ENCODE peak calls at places on chromosomes 11 and 22, in nine cellular contexts. K is substantia nigra; H is T-helper 2 cell; R is Caki2; G is activated CD8-positive, alpha-beta T cell treated with anti-CD3 and anti-CD28 coated beads for 36 hours; V is lung microvascular endothelial cell; M is HFFc6; F is GM13976; X is head of caudate nucleus. A is an unnamed sample.

GRCh38 chr22:40453676-40454075 is 83.3 kb downstream of the SGSM3 start:
- DNase-seq in H (no peak), V (peak), X (no peak), F (no peak), G (no peak), M (no peak), R (no peak), K (no peak), A (no peak)

GRCh38 chr11:118076754-118077281 is at the start of gene TMPRSS4:
- DNase-seq in F (no peak), G (no peak), X (no peak), V (no peak), K (no peak), H (no peak), M (no peak), R (no peak), A (no peak)

GRCh38 chr11:46431211-46431610 is 39.6 kb upstream of the CHRM4 start:
- DNase-seq in F (no peak), G (no peak), R (no peak), V (no peak), X (no peak), K (no peak), M (no peak), H (no peak), A (no peak)

GRCh38 chr22:40076702-40077645 is 82.2 kb downstream of the FAM83F start:
- DNase-seq in V (no peak), R (no peak), H (no peak), M (peak), X (no peak), G (no peak), F (no peak), K (no peak), A (no peak)

GRCh38 chr11:107508858-107509244 is 51.2 kb upstream of the CWF19L2 start:
- DNase-seq in K (no peak), V (no peak), X (no peak), M (no peak), G (no peak), R (no peak), H (no peak), F (no peak), A (no peak)

GRCh38 chr22:42180349-42180842 is 49.8 kb upstream of the CYP2D6 start:
- DNase-seq in X (no peak), F (no peak), V (no peak), K (no peak), G (peak), H (no peak), M (no peak), R (peak), A (no peak)

GRCh38 chr22:49340406-49340805 is 487.3 kb downstream of the BRD1 start:
- DNase-seq in M (no peak), K (no peak), H (no peak), G (no peak), V (no peak), F (no peak), X (no peak), R (no peak), A (no peak)

GRCh38 chr11:27467181-27467913 is 5.2 kb downstream of the LGR4 start:
- DNase-seq in G (no peak), K (no peak), V (no peak), X (no peak), R (peak), M (no peak), H (no peak), F (no peak), A (no peak)

GRCh38 chr11:62433141-62433543 is 14.3 kb downstream of the SCGB1A1 start:
- DNase-seq in X (no peak), V (peak), H (no peak), G (no peak), R (peak), F (no peak), M (no peak), K (no peak), A (no peak)

GRCh38 chr22:26822300-26822699 is 164.9 kb downstream of the MIAT start:
- DNase-seq in M (no peak), F (no peak), X (no peak), G (no peak), K (no peak), R (no peak), H (no peak), V (no peak), A (no peak)

GRCh38 chr11:83249972-83250593 is 36.1 kb downstream of the CCDC90B start:
- DNase-seq in V (peak), G (peak), K (no peak), H (no peak), X (no peak), M (peak), R (no peak), F (peak), A (peak)

GRCh38 chr11:117255966-117256365 is 23.5 kb downstream of the RNF214 start:
- DNase-seq in V (no peak), F (no peak), X (no peak), R (no peak), G (no peak), H (no peak), K (no peak), M (no peak), A (no peak)

GRCh38 chr11:26231252-26231661 is 100.7 kb upstream of the ANO3 start:
- DNase-seq in H (no peak), X (no peak), K (no peak), M (peak), G (no peak), V (no peak), R (no peak), F (no peak), A (no peak)

GRCh38 chr22:29245626-29246385 is 22.0 kb downstream of the RHBDD3 start:
- DNase-seq in M (peak), R (peak), K (peak), F (peak), X (peak), G (peak), V (peak), H (peak), A (no peak)

GRCh38 chr11:115244314-115244713 is 259.9 kb downstream of the CADM1 start:
- DNase-seq in R (no peak), V (no peak), F (no peak), K (no peak), M (no peak), H (no peak), G (no peak), X (no peak), A (no peak)

GRCh38 chr11:16969010-16970004 is 44.9 kb downstream of the PLEKHA7 start:
- DNase-seq in X (peak), F (no peak), K (no peak), M (no peak), R (no peak), V (no peak), H (no peak), G (peak), A (peak)

GRCh38 chr11:122180435-122180834 is 64.4 kb upstream of the BLID start:
- DNase-seq in H (no peak), M (peak), F (no peak), G (no peak), V (no peak), R (peak), K (no peak), X (no peak), A (no peak)

GRCh38 chr22:28021116-28021997 is 102.3 kb upstream of the PITPNB start:
- DNase-seq in G (no peak), X (no peak), R (no peak), F (no peak), M (no peak), H (no peak), K (no peak), V (no peak), A (no peak)

GRCh38 chr11:81819462-81819861 is 914.2 kb downstream of the FAM181B start:
- DNase-seq in V (no peak), H (no peak), X (no peak), M (no peak), K (no peak), G (no peak), R (no peak), F (no peak), A (no peak)

GRCh38 chr11:105673089-105673488 is 63.2 kb downstream of the GRIA4 start:
- DNase-seq in R (peak), H (no peak), X (no peak), K (no peak), V (peak), F (no peak), M (no peak), G (peak), A (no peak)

GRCh38 chr11:30326114-30326783 is 3.3 kb downstream of the ARL14EP start:
- DNase-seq in H (no peak), K (no peak), V (no peak), F (no peak), M (peak), G (no peak), R (no peak), X (no peak), A (no peak)

GRCh38 chr22:20316217-20316843 is 3.5 kb downstream of the DGCR6L start:
- DNase-seq in F (no peak), M (no peak), G (no peak), K (no peak), H (no peak), V (no peak), R (no peak), X (peak), A (no peak)

GRCh38 chr11:58829736-58830135 is 14.8 kb downstream of the GLYATL2 start:
- DNase-seq in G (peak), M (peak), F (no peak), R (no peak), V (no peak), H (no peak), K (no peak), X (no peak), A (no peak)